ENCODE peak calls at places on chromosomes 4 and X, in five cellular contexts. T is neuronal stem cell; W is left ventricle myocardium inferior; O is CD4-positive, alpha-beta memory T cell; U is MM.1S. N is an unnamed sample. For H3K36me3 and H3K9me3, the result is how much of the 10 kb centered on the place peaks cover.

GRCh38 chrX:87409113-87409841 is 108.3 kb upstream of the KLHL4 start:
- DNase-seq in T (no peak), W (peak), O (no peak), U (no peak), N (no peak)

GRCh38 chrX:43106009-43106408 is 328.0 kb upstream of the PPP1R2C start:
- DNase-seq in T (no peak), W (no peak), O (no peak), U (no peak), N (no peak)

GRCh38 chr4:73911746-73912145 is 42.6 kb downstream of the CXCL1 start:
- DNase-seq in T (no peak), W (no peak), O (no peak), U (no peak), N (no peak)

GRCh38 chrX:1481636-1482529 is 29.2 kb upstream of the ASMTL start:
- DNase-seq in T (no peak), W (peak), O (peak), U (peak), N (peak)

GRCh38 chr4:119733431-119733830 is 104.8 kb upstream of the PDE5A start:
- DNase-seq in T (no peak), W (no peak), O (no peak), U (no peak), N (no peak)

GRCh38 chr4:24853142-24853541 is 57.8 kb downstream of the SOD3 start:
- DNase-seq in T (no peak), W (no peak), O (no peak), U (no peak), N (no peak)

GRCh38 chr4:30948653-30949052 is 228.5 kb downstream of the PCDH7 start:
- DNase-seq in T (no peak), W (no peak), O (no peak), U (no peak), N (no peak)

GRCh38 chr4:3607690-3608514 is 75.7 kb upstream of the LRPAP1 start:
- DNase-seq in T (no peak), W (no peak), O (no peak), U (no peak), N (no peak)

GRCh38 chr4:100041646-100042045 is 91.6 kb upstream of the H2AZ1 start:
- DNase-seq in T (no peak), W (no peak), O (no peak), U (no peak), N (no peak)

GRCh38 chr4:128228021-128228571 is 59.5 kb downstream of the PGRMC2 start:
- DNase-seq in T (no peak), W (no peak), O (no peak), U (no peak), N (no peak)

GRCh38 chr4:56301181-56302076 is 85.9 kb downstream of the AASDH start:
- DNase-seq in T (peak), W (peak), O (peak), U (peak), N (peak)

GRCh38 chrX:19440713-19441112 is 74.6 kb downstream of the MAP3K15 start:
- DNase-seq in T (no peak), W (no peak), O (no peak), U (no peak), N (no peak)

GRCh38 chrX:150157291-150157690 is 205.8 kb upstream of the MAMLD1 start:
- DNase-seq in T (no peak), W (no peak), O (no peak), U (no peak), N (no peak)

GRCh38 chrX:49186125-49187027 is at the start of gene PRICKLE3:
- DNase-seq in T (no peak), W (peak), O (peak), U (peak), N (peak)

GRCh38 chr4:109313168-109314133 is 11.0 kb upstream of the COL25A1 start:
- DNase-seq in T (no peak), W (no peak), O (no peak), U (no peak), N (no peak)

GRCh38 chrX:11702420-11702819 is 36.7 kb upstream of the ARHGAP6 start:
- DNase-seq in T (no peak), W (no peak), O (no peak), U (no peak), N (no peak)

GRCh38 chr4:157170321-157170720 is 50.2 kb upstream of the GRIA2 start:
- DNase-seq in T (no peak), W (no peak), O (no peak), U (no peak), N (no peak)

GRCh38 chr4:85402371-85402770 is 72.6 kb upstream of the ARHGAP24 start:
- DNase-seq in T (no peak), W (no peak), O (no peak), U (no peak), N (no peak)

GRCh38 chr4:3483471-3483921 is 20.4 kb downstream of the DOK7 start:
- DNase-seq in T (no peak), W (peak), O (no peak), U (no peak), N (no peak)

GRCh38 chr4:29553842-29554241 is 1166.3 kb upstream of the PCDH7 start:
- DNase-seq in T (no peak), W (no peak), O (no peak), U (no peak), N (no peak)

GRCh38 chr4:147788791-147789190 is 56.9 kb downstream of the ARHGAP10 start:
- DNase-seq in T (no peak), W (no peak), O (no peak), U (no peak), N (no peak)

GRCh38 chrX:40132751-40133150 is 35.0 kb upstream of the BCOR start:
- DNase-seq in T (no peak), W (peak), O (no peak), U (no peak), N (no peak)

GRCh38 chrX:146707781-146708180 is 101.8 kb upstream of the CXorf51B start:
- DNase-seq in T (no peak), W (no peak), O (no peak), U (no peak), N (no peak)

GRCh38 chr4:146260521-146260920 is 46.2 kb downstream of the REELD1 start:
- DNase-seq in T (no peak), W (no peak), O (no peak), U (no peak), N (no peak)

GRCh38 chr4:82900016-82900334 is 560 bp upstream of the THAP9 start:
- DNase-seq in T (peak), W (no peak), O (no peak), U (peak), N (no peak)

GRCh38 chrX:15815779-15816452 is 25.6 kb downstream of the ZRSR2 start:
- DNase-seq in T (peak), W (no peak), O (peak), U (peak), N (peak)

GRCh38 chrX:15808254-15808653 is 18.0 kb downstream of the ZRSR2 start:
- DNase-seq in T (no peak), W (no peak), O (no peak), U (no peak), N (no peak)

GRCh38 chrX:15814811-15815210 is 24.5 kb downstream of the ZRSR2 start:
- DNase-seq in T (no peak), W (no peak), O (no peak), U (no peak), N (no peak)

GRCh38 chrX:15816453-15816838 is 26.2 kb downstream of the ZRSR2 start:
- DNase-seq in T (no peak), W (no peak), O (no peak), U (no peak), N (no peak)

GRCh38 chrX:15812212-15812938 is 22.1 kb downstream of the ZRSR2 start:
- DNase-seq in T (no peak), W (no peak), O (no peak), U (no peak), N (no peak)
- H3K36me3 ChIP-seq in T (half or more), W (under half), O (under half), U (under half), N (under half)

DNA sequence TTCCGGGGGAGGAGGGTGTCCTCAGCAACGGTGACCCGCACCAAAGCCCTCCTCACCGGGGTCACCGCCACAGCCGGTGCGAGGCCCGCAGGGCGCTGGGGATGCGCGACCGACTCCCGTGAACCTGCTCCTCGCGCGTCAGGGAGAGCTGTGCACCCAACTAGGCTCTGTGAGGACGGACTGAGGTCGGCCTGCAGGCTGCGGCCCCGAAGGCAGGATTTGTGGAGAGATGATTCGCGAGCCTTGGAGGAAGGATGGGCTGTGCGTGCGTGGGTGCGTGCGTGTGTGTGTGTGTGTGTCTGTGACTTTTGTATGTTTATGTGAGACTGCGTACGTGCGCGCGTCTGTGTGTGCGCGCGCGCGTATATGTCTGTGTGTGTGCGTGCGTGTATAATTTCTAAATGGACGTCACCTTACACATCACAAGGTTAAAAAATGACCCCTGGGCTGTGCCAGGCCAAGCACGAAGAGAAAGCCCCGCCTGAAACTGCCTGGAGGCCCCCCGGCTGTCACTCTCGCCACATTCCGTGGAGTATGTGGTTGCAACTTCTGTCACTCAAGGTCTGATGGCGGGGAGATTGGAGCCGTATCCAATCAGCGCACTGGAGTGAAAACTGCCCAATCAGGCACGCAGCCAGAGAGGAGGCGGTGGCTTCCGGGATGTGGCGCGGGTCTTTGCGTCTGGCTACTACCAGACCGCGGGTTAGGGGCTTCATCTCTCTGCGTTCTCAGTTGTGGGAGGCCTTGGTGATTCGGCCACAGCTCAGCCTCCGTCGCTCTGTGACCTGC is at the start of gene ZNF141:
- DNase-seq in T (peak), W (peak), O (peak), U (no peak), N (peak)
- H3K9me3 ChIP-seq in T (under half), W (under half), O (under half), U (under half), N (under half)

DNA sequence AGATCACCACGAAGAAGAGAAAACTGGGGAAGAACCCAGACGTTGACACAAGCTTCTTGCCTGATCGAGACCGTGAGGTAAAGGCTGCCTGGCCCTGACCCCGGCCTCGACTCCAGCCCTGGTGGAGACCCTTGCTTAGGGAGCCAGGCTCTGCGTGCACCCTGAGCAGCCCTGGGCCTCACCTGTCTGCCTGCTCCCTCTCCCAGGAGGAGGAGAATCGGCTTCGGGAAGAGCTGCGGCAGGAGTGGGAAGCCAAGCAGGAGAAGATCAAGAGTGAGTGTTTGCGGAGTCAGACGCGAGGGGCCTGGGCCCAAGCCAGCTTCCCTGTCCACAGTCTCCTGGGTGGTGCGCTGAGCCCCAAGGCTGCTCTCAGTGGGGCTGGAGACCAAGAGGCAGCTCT is 4.5 kb downstream of the FAM50A start:
- DNase-seq in T (no peak), W (no peak), O (no peak), U (no peak), N (no peak)
- H3K36me3 ChIP-seq in T (under half), W (under half), O (under half), U (under half), N (under half)

DNA sequence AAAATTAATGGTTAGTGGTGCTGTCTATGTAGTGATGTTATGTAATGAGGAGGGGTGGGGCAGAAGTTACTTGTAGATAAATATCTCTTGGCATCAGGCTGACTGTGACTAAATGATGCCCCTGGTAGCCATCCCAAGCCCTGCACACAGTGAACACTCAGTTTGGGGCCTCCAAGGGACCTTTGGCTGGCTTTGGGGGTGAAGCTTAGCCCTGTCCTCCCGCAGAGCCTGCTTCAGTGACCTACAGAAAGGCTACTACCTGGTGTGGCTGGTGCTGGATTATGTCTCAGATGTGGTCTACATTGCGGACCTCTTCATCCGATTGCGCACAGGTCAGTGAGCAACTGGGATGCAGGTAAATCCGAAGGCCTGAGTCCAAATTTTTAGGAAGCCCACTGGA is 7.8 kb downstream of the CNGA2 start:
- DNase-seq in T (no peak), W (no peak), O (no peak), U (no peak), N (no peak)
- H3K9me3 ChIP-seq in T (under half), W (under half), O (under half), U (under half), N (under half)

GRCh38 chr4:6299875-6300274 is 30.2 kb downstream of the WFS1 start:
- DNase-seq in T (no peak), W (no peak), O (no peak), U (no peak), N (no peak)
- H3K36me3 ChIP-seq in T (under half), W (half or more), O (under half), U (under half), N (under half)

GRCh38 chrX:67892391-67892790 is 348.6 kb downstream of the AR start:
- DNase-seq in T (no peak), W (no peak), O (no peak), U (no peak), N (no peak)

DNA sequence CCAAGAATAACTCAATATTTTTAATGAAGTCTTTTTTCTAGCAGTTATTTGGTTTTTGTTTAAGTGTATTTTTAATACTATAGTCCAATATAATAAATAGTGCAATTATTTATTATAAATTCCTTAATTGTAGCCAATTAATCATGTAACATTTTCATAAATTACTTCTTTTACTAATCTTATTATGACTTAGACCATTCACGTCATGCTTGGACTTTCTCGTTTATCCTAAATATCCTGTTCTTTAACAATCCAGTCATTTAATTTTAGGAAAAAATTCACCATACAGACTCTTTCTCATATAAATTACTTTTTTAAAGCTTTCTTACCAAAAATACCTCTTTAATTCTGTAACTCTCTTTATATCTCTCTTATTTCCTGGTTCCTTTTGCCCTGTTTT is 350.1 kb downstream of the AR start:
- DNase-seq in T (no peak), W (no peak), O (no peak), U (no peak), N (no peak)
- H3K9me3 ChIP-seq in T (under half), W (under half), O (under half), U (under half), N (under half)

GRCh38 chrX:78119521-78120227 is 15.6 kb downstream of the PGK1 start:
- DNase-seq in T (no peak), W (no peak), O (no peak), U (no peak), N (no peak)

GRCh38 chrX:78123190-78123589 is 16.3 kb downstream of the TAF9B start:
- DNase-seq in T (no peak), W (no peak), O (no peak), U (no peak), N (no peak)

GRCh38 chrX:78116365-78116764 is 12.3 kb downstream of the PGK1 start:
- DNase-seq in T (no peak), W (no peak), O (no peak), U (no peak), N (no peak)

GRCh38 chrX:78124304-78124703 is 15.1 kb downstream of the TAF9B start:
- DNase-seq in T (no peak), W (no peak), O (no peak), U (no peak), N (no peak)

GRCh38 chrX:78118628-78119027 is 14.6 kb downstream of the PGK1 start:
- DNase-seq in T (no peak), W (no peak), O (no peak), U (no peak), N (no peak)
- H3K36me3 ChIP-seq in T (half or more), W (half or more), O (half or more), U (under half), N (under half)

GRCh38 chr4:169931996-169932395 is 94.2 kb downstream of the MFAP3L start:
- DNase-seq in T (no peak), W (no peak), O (no peak), U (no peak), N (no peak)

GRCh38 chr4:169934794-169935400 is 91.3 kb downstream of the MFAP3L start:
- DNase-seq in T (peak), W (no peak), O (no peak), U (no peak), N (no peak)

GRCh38 chr4:169933531-169933930 is 92.7 kb downstream of the MFAP3L start:
- DNase-seq in T (no peak), W (no peak), O (no peak), U (no peak), N (no peak)
- H3K9me3 ChIP-seq in T (under half), W (under half), O (under half), U (under half), N (under half)

GRCh38 chr4:55089922-55090321 is 35.5 kb downstream of the KDR start:
- DNase-seq in T (no peak), W (no peak), O (no peak), U (no peak), N (no peak)
- H3K36me3 ChIP-seq in T (half or more), W (under half), O (under half), U (under half), N (under half)

DNA sequence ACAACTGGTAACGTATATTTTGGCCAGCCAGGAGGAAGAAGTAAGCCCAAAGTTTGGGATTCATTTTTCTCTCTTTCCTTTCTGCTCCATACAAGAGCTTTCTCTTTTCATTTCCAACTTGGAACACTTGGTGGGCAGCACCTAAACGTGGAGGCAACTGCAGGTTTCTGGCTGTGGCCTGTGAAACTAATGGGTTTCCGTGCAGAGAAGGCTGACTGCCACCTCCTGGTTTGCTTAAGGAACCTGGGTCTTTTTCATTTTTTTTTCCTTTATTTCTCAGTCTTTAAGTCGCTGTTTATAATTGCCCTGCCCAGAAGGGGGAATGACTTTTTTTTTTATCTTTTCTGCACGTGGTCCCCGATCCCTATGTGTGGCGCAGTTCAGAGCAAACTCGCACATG is 15.4 kb downstream of the ZNF718 start:
- DNase-seq in T (no peak), W (no peak), O (no peak), U (no peak), N (no peak)
- H3K9me3 ChIP-seq in T (under half), W (half or more), O (under half), U (under half), N (half or more)